ENCODE peak calls at places on chromosomes 1 and 21, in four cellular contexts. One of them, this sample, is unnamed.

GRCh38 chr1:228059536-228060457 is 22.7 kb upstream of the ARF1 start:
- DNase-seq in K562: peak
- DNase-seq in HepG2: no peak
- DNase-seq in WTC11: peak
- DNase-seq in this sample: peak

GRCh38 chr1:119659628-119660027 is 11.6 kb upstream of the ZNF697 start:
- DNase-seq in WTC11: peak
- DNase-seq in HepG2: no peak
- DNase-seq in K562: no peak
- DNase-seq in this sample: no peak

GRCh38 chr1:77825356-77825709 is 45.9 kb downstream of the MIGA1 start:
- DNase-seq in HepG2: peak
- DNase-seq in K562: no peak
- DNase-seq in WTC11: no peak
- DNase-seq in this sample: no peak

GRCh38 chr1:64493864-64494263 is 23.9 kb downstream of the CACHD1 start:
- DNase-seq in WTC11: peak
- DNase-seq in K562: no peak
- DNase-seq in HepG2: no peak
- DNase-seq in this sample: no peak

GRCh38 chr1:26848947-26849774 is 13.8 kb upstream of the SFN start:
- DNase-seq in K562: no peak
- DNase-seq in WTC11: no peak
- DNase-seq in HepG2: peak
- DNase-seq in this sample: peak

GRCh38 chr1:221454096-221454495 is 287.8 kb downstream of the DUSP10 start:
- DNase-seq in WTC11: no peak
- DNase-seq in K562: no peak
- DNase-seq in HepG2: no peak
- DNase-seq in this sample: no peak

GRCh38 chr1:162030741-162031280 is 7.1 kb upstream of the OLFML2B start:
- DNase-seq in HepG2: no peak
- DNase-seq in K562: no peak
- DNase-seq in WTC11: no peak
- DNase-seq in this sample: no peak

GRCh38 chr1:96234299-96234698 is 487.3 kb upstream of the PTBP2 start:
- DNase-seq in WTC11: no peak
- DNase-seq in K562: no peak
- DNase-seq in HepG2: peak
- DNase-seq in this sample: peak

GRCh38 chr1:7455796-7456568 is 315.1 kb upstream of the VAMP3 start:
- DNase-seq in WTC11: no peak
- DNase-seq in HepG2: no peak
- DNase-seq in K562: no peak
- DNase-seq in this sample: no peak

GRCh38 chr1:191993549-191993948 is 164.7 kb upstream of the RGS18 start:
- DNase-seq in WTC11: no peak
- DNase-seq in K562: no peak
- DNase-seq in HepG2: peak
- DNase-seq in this sample: no peak

GRCh38 chr1:222749927-222750326 is 12.9 kb downstream of the FAM177B start:
- DNase-seq in WTC11: no peak
- DNase-seq in K562: peak
- DNase-seq in HepG2: no peak
- DNase-seq in this sample: no peak

GRCh38 chr1:64480999-64481772 is 11.3 kb downstream of the CACHD1 start:
- DNase-seq in K562: no peak
- DNase-seq in HepG2: no peak
- DNase-seq in WTC11: no peak
- DNase-seq in this sample: no peak

GRCh38 chr1:81801834-81802531 is 1.2 kb downstream of the ADGRL2 start:
- DNase-seq in HepG2: no peak
- DNase-seq in K562: no peak
- DNase-seq in WTC11: peak
- DNase-seq in this sample: no peak

GRCh38 chr1:230459463-230459862 is 33.3 kb upstream of the PGBD5 start:
- DNase-seq in HepG2: no peak
- DNase-seq in WTC11: no peak
- DNase-seq in K562: no peak
- DNase-seq in this sample: no peak

GRCh38 chr1:95084317-95085176 is 11.8 kb upstream of the ALG14 start:
- DNase-seq in HepG2: peak
- DNase-seq in WTC11: peak
- DNase-seq in K562: peak
- DNase-seq in this sample: peak

GRCh38 chr21:41957991-41958766 is 4.4 kb upstream of the C2CD2 start:
- DNase-seq in K562: peak
- DNase-seq in WTC11: no peak
- DNase-seq in HepG2: peak
- DNase-seq in this sample: peak

GRCh38 chr1:24506706-24507422 is 4.2 kb downstream of the RCAN3 start:
- DNase-seq in WTC11: no peak
- DNase-seq in HepG2: no peak
- DNase-seq in K562: no peak
- DNase-seq in this sample: no peak

GRCh38 chr1:235741294-235741693 is 91.7 kb upstream of the GNG4 start:
- DNase-seq in WTC11: no peak
- DNase-seq in HepG2: no peak
- DNase-seq in K562: no peak
- DNase-seq in this sample: no peak

GRCh38 chr1:45012639-45013278 is 705 bp downstream of the UROD start:
- DNase-seq in K562: peak
- DNase-seq in WTC11: peak
- DNase-seq in HepG2: peak
- DNase-seq in this sample: peak
- TF ChIP-seq HMGXB4 in K562: no peak
- TF ChIP-seq HMGXB4 in WTC11: no peak
- TF ChIP-seq HMGXB4 in HepG2: no peak
- TF ChIP-seq HMGXB4 in this sample: no peak

GRCh38 chr1:218364028-218364710 is 19.0 kb downstream of the TGFB2 start:
- DNase-seq in HepG2: peak
- DNase-seq in WTC11: no peak
- DNase-seq in K562: no peak
- DNase-seq in this sample: no peak

GRCh38 chr1:218363141-218363540 is 18.0 kb downstream of the TGFB2 start:
- DNase-seq in WTC11: no peak
- DNase-seq in HepG2: no peak
- DNase-seq in K562: no peak
- DNase-seq in this sample: no peak

GRCh38 chr1:218362418-218363076 is 17.4 kb downstream of the TGFB2 start:
- DNase-seq in WTC11: no peak
- DNase-seq in HepG2: no peak
- DNase-seq in K562: no peak
- DNase-seq in this sample: no peak

GRCh38 chr1:218357893-218358232 is 12.7 kb downstream of the TGFB2 start:
- DNase-seq in WTC11: no peak
- DNase-seq in K562: no peak
- DNase-seq in HepG2: no peak
- DNase-seq in this sample: no peak

DNA sequence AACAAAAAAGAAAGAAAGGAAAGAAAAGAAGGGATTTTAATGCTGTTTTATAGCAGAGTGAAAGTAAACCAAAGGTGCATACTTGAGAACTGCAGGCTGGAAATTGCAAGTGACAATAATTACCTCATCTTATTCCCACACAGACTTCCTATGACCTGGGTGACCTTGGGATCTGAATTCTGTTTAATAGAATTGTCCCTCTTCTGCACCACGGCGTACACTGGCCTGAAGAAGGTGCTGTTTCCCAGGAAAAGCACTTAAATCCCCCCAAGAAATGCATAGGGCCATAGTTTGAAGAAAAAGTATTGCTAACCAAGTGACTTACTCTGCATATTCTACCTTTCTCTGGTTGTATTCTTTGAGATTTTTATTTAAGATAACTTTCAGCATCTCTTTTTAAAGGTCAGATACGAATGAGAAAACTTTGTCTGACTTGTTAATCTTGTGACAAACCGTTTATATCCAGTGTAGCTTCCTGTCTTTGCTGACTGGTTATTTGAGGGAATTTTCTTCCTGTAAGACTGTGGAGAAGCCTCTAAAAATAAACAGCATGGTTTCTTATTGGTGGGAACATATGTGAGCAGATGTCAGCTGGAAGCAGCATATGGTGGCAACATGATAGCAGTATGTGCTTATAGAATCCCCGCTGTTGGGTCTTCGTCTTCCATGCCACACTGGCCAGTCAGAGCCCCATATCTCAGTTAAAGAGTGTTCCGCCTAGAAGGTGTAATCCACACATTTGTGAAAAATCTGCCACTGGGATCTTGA is 16.3 kb downstream of the TGFB2 start:
- DNase-seq in HepG2: peak
- DNase-seq in WTC11: no peak
- DNase-seq in K562: peak
- DNase-seq in this sample: no peak
- TF ChIP-seq HMGXB4 in HepG2: no peak
- TF ChIP-seq HMGXB4 in WTC11: no peak
- TF ChIP-seq HMGXB4 in K562: no peak
- TF ChIP-seq HMGXB4 in this sample: no peak

GRCh38 chr1:151024540-151025146 is 11.7 kb upstream of the BNIPL start:
- DNase-seq in HepG2: peak
- DNase-seq in K562: peak
- DNase-seq in WTC11: peak
- DNase-seq in this sample: peak
- TF ChIP-seq HMGXB4 in HepG2: peak
- TF ChIP-seq HMGXB4 in K562: no peak
- TF ChIP-seq HMGXB4 in WTC11: no peak
- TF ChIP-seq HMGXB4 in this sample: no peak

GRCh38 chr1:1421147-1421906 is at the start of gene ANKRD65:
- DNase-seq in HepG2: peak
- DNase-seq in K562: no peak
- DNase-seq in WTC11: peak
- DNase-seq in this sample: no peak
- TF ChIP-seq HMGXB4 in HepG2: no peak
- TF ChIP-seq HMGXB4 in K562: no peak
- TF ChIP-seq HMGXB4 in WTC11: no peak
- TF ChIP-seq HMGXB4 in this sample: no peak

GRCh38 chr21:44299458-44300261 is at the start of gene PFKL:
- DNase-seq in HepG2: peak
- DNase-seq in K562: peak
- DNase-seq in WTC11: peak
- DNase-seq in this sample: peak

GRCh38 chr21:44299085-44299457 is 782 bp upstream of the PFKL start:
- DNase-seq in HepG2: no peak
- DNase-seq in K562: no peak
- DNase-seq in WTC11: no peak
- DNase-seq in this sample: no peak

GRCh38 chr21:44301093-44301492 is 1.2 kb downstream of the PFKL start:
- DNase-seq in WTC11: peak
- DNase-seq in HepG2: no peak
- DNase-seq in K562: no peak
- DNase-seq in this sample: no peak

GRCh38 chr21:44301961-44302406 is 2.1 kb downstream of the PFKL start:
- DNase-seq in HepG2: peak
- DNase-seq in WTC11: no peak
- DNase-seq in K562: no peak
- DNase-seq in this sample: no peak

DNA sequence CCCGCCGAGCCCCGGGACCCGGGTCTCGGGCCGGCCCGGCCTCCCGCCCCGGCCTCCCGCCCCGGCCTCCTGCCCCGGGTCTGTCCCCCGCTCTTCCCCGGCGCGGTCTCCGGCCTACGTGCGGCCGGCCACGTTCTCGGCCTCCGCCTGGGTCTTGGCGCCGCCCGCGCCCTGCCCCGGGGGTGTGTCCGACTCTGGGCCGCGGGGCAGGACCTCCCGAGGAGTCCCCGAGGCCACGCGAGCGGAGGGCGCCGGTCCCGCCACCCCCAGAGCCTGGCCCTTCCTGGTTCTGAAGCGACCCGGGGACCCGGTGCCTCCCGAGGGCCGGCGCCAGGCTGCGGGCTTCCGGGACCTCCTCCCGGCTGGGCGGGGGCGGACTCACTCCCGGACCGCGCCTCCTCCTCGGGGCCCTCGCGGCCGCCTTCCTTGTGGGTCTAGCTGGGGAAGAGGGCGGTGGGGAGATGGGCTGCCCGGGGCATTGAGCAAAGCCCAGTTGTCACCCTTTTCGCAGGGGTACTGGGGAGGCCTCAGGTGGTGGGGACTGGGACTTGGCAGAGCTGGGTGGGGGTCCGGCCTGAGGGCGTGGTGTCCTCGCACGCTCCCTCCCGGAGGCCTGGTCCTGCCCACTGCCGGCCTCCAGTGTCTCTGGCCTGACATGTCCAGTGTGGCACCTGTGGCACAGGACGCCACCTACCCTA is 558 bp downstream of the PFKL start:
- DNase-seq in WTC11: peak
- DNase-seq in HepG2: peak
- DNase-seq in K562: peak
- DNase-seq in this sample: peak
- TF ChIP-seq HMGXB4 in WTC11: no peak
- TF ChIP-seq HMGXB4 in HepG2: no peak
- TF ChIP-seq HMGXB4 in K562: no peak
- TF ChIP-seq HMGXB4 in this sample: no peak

DNA sequence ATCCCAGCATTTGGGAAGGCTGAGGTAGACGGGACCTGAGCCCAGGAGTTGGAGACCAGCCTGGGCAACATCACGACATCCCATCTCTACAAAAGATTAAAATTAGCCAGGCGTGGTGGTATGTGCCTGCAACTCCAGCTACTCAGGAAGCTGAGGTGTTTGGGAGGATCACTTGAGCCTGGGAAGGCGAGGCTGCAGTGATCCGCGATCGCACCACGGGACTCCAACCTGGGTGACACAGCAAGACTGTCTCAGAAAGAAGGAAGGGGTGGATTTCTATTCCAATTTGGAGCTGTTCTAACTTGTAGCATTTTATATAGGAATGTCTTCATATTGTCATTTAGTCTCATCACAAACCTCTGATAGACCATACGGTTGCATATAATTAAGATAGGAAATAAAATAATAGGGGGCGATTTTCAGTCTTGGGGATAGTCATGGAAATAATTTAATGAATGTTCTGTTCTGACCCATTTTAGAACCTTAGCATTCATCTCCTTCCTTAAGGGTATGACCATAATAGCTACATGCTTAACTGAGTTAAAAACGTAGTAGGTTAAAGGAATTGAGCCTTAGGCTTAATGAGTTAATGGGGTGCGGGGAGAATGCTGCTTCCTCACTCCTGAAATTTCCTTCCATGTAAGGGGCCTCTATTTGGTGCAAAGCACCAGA is 93.1 kb downstream of the ADCY10 start:
- DNase-seq in K562: no peak
- DNase-seq in WTC11: no peak
- DNase-seq in HepG2: no peak
- DNase-seq in this sample: no peak
- TF ChIP-seq HMGXB4 in K562: no peak
- TF ChIP-seq HMGXB4 in WTC11: no peak
- TF ChIP-seq HMGXB4 in HepG2: no peak
- TF ChIP-seq HMGXB4 in this sample: no peak

GRCh38 chr21:40603774-40604173 is 243.2 kb downstream of the DSCAM start:
- DNase-seq in K562: no peak
- DNase-seq in HepG2: no peak
- DNase-seq in WTC11: no peak
- DNase-seq in this sample: no peak
- TF ChIP-seq HMGXB4 in K562: no peak
- TF ChIP-seq HMGXB4 in HepG2: no peak
- TF ChIP-seq HMGXB4 in WTC11: no peak
- TF ChIP-seq HMGXB4 in this sample: no peak

GRCh38 chr21:29154270-29154669 is 23.8 kb downstream of the MAP3K7CL start:
- DNase-seq in HepG2: no peak
- DNase-seq in K562: no peak
- DNase-seq in WTC11: no peak
- DNase-seq in this sample: no peak
- TF ChIP-seq HMGXB4 in HepG2: no peak
- TF ChIP-seq HMGXB4 in K562: no peak
- TF ChIP-seq HMGXB4 in WTC11: no peak
- TF ChIP-seq HMGXB4 in this sample: no peak

This sample was measured in A549.